ENCODE peak calls at places on chromosomes 13 and 19, in four cellular contexts. Y is IMR-90, M is endothelial cell of umbilical vein, I is K562. X is an unnamed sample. For H3K9me1, the result is how much of the 10 kb centered on the place peaks cover.

GRCh38 chr13:44064376-44064775 is 184.7 kb downstream of the LACC1 start:
- DNase-seq in I (no peak), M (no peak), Y (no peak), X (no peak)

GRCh38 chr19:48630289-48631036 is 6.7 kb downstream of the DBP start:
- DNase-seq in Y (no peak), I (no peak), M (peak), X (no peak)

GRCh38 chr19:483332-484072 is 12.8 kb upstream of the MADCAM1 start:
- DNase-seq in Y (no peak), M (no peak), I (no peak), X (no peak)

GRCh38 chr13:19632915-19633339 is 532 bp upstream of the MPHOSPH8 start:
- DNase-seq in M (no peak), I (no peak), Y (no peak), X (no peak)

GRCh38 chr13:85108356-85108755 is 690.9 kb downstream of the SLITRK6 start:
- DNase-seq in M (no peak), Y (no peak), I (no peak), X (peak)

GRCh38 chr19:1213391-1214286 is 8.1 kb downstream of the STK11 start:
- DNase-seq in M (peak), I (no peak), Y (peak), X (peak)

GRCh38 chr19:17205237-17206140 is 9.7 kb upstream of the USE1 start:
- DNase-seq in I (peak), Y (peak), M (peak), X (no peak)

GRCh38 chr19:55172741-55173140 is 6.3 kb upstream of the DNAAF3 start:
- DNase-seq in Y (peak), M (no peak), I (no peak), X (no peak)

GRCh38 chr19:1268392-1269064 is 604 bp upstream of the CIRBP start:
- DNase-seq in I (no peak), Y (no peak), M (no peak), X (no peak)

GRCh38 chr13:47166341-47166740 is 269.5 kb upstream of the HTR2A start:
- DNase-seq in I (no peak), Y (no peak), M (no peak), X (no peak)

GRCh38 chr13:90680826-90681225 is 666.7 kb upstream of the MIR17HG start:
- DNase-seq in I (no peak), M (no peak), Y (no peak), X (no peak)

GRCh38 chr13:80979035-80979641 is 638.2 kb upstream of the SPRY2 start:
- DNase-seq in Y (peak), I (peak), M (peak), X (peak)

GRCh38 chr13:30145709-30146367 is 161.5 kb downstream of the KATNAL1 start:
- DNase-seq in M (no peak), Y (no peak), I (no peak), X (no peak)

GRCh38 chr13:103282571-103283450 is 216.6 kb upstream of the SLC10A2 start:
- DNase-seq in M (no peak), Y (peak), I (no peak), X (peak)

GRCh38 chr19:13629687-13630357 is 123.5 kb upstream of the CACNA1A start:
- DNase-seq in Y (peak), I (no peak), M (no peak), X (no peak)

GRCh38 chr19:55242517-55242916 is 14.0 kb upstream of the TMEM86B start:
- DNase-seq in M (no peak), I (no peak), Y (no peak), X (no peak)

GRCh38 chr19:22914646-22915045 is 82.6 kb downstream of the ZNF723 start:
- DNase-seq in M (no peak), I (no peak), Y (no peak), X (no peak)

GRCh38 chr13:114128624-114129522 is 3.5 kb downstream of the RASA3 start:
- DNase-seq in M (peak), I (peak), Y (peak), X (no peak)

GRCh38 chr19:27974082-27974513 is 1238.9 kb downstream of the UQCRFS1 start:
- DNase-seq in Y (no peak), I (peak), M (no peak), X (no peak)

GRCh38 chr19:2170219-2170618 is 6.5 kb downstream of the DOT1L start:
- DNase-seq in Y (no peak), M (no peak), I (no peak), X (no peak)

GRCh38 chr13:75550159-75550567 is 572 bp downstream of the UCHL3 start:
- DNase-seq in Y (peak), I (peak), M (peak), X (peak)

GRCh38 chr13:33483471-33483870 is 197.9 kb upstream of the STARD13 start:
- DNase-seq in Y (peak), I (no peak), M (no peak), X (peak)

GRCh38 chr13:77184455-77184854 is 142.4 kb downstream of the MYCBP2 start:
- DNase-seq in M (peak), I (no peak), Y (no peak), X (no peak)

GRCh38 chr13:78102121-78102677 is 183.6 kb upstream of the EDNRB start:
- DNase-seq in Y (peak), I (no peak), M (peak), X (peak)

GRCh38 chr13:86907116-86907515 is 764.1 kb upstream of the SLITRK5 start:
- DNase-seq in Y (peak), M (no peak), I (no peak), X (no peak)

GRCh38 chr19:12703056-12703455 is 6.6 kb upstream of the FBXW9 start:
- DNase-seq in I (peak), M (peak), Y (peak), X (no peak)

GRCh38 chr19:1131718-1132552 is 28.1 kb downstream of the GPX4 start:
- DNase-seq in M (peak), I (peak), Y (peak), X (no peak)

GRCh38 chr19:37078717-37079032 is 442 bp downstream of the ZNF420 start:
- DNase-seq in M (no peak), Y (no peak), I (no peak), X (no peak)

GRCh38 chr19:17346109-17346671 is 8.8 kb downstream of the GTPBP3 start:
- DNase-seq in Y (peak), I (peak), M (peak), X (no peak)

GRCh38 chr19:7242601-7243258 is 51.5 kb downstream of the INSR start:
- DNase-seq in M (peak), I (no peak), Y (peak), X (no peak)

GRCh38 chr13:48125794-48126228 is 30.9 kb upstream of the MED4 start:
- DNase-seq in Y (no peak), I (no peak), M (peak), X (no peak)

GRCh38 chr19:17654993-17655392 is 33.2 kb downstream of the UNC13A start:
- DNase-seq in M (no peak), Y (no peak), I (peak), X (peak)

GRCh38 chr13:29479716-29480492 is 115.6 kb downstream of the SLC7A1 start:
- DNase-seq in Y (no peak), M (no peak), I (no peak), X (no peak)

GRCh38 chr19:46217476-46217875 is 12.1 kb upstream of the IGFL1 start:
- DNase-seq in I (no peak), Y (no peak), M (no peak), X (no peak)

GRCh38 chr13:32323912-32324311 is 8.6 kb downstream of the BRCA2 start:
- DNase-seq in Y (peak), I (no peak), M (peak), X (no peak)

GRCh38 chr19:13156968-13157882 is 7.0 kb downstream of the IER2 start:
- DNase-seq in Y (no peak), M (peak), I (no peak), X (no peak)

GRCh38 chr13:110471833-110472162 is 89.7 kb downstream of the RAB20 start:
- DNase-seq in I (peak), Y (peak), M (no peak), X (no peak)

GRCh38 chr19:9848761-9849160 is 13.6 kb downstream of the PIN1 start:
- DNase-seq in Y (no peak), I (no peak), M (no peak), X (no peak)
- H3K4me3 ChIP-seq in Y (no peak), I (no peak), M (no peak), X (no peak)

GRCh38 chr19:14804755-14805154 is 26.4 kb upstream of the ADGRE2 start:
- DNase-seq in M (no peak), Y (no peak), I (no peak), X (no peak)
- H3K9me1 ChIP-seq in M (under half), Y (under half), I (under half), X (under half)

GRCh38 chr13:34886987-34887386 is 55.1 kb upstream of the NBEA start:
- DNase-seq in Y (no peak), I (no peak), M (no peak), X (no peak)

GRCh38 chr13:34886476-34886875 is 55.6 kb upstream of the NBEA start:
- DNase-seq in I (no peak), M (peak), Y (no peak), X (no peak)

GRCh38 chr13:34884366-34884765 is 57.7 kb upstream of the NBEA start:
- DNase-seq in M (peak), I (no peak), Y (no peak), X (no peak)

GRCh38 chr13:34878354-34878753 is 63.7 kb upstream of the NBEA start:
- DNase-seq in Y (no peak), M (peak), I (no peak), X (no peak)

DNA sequence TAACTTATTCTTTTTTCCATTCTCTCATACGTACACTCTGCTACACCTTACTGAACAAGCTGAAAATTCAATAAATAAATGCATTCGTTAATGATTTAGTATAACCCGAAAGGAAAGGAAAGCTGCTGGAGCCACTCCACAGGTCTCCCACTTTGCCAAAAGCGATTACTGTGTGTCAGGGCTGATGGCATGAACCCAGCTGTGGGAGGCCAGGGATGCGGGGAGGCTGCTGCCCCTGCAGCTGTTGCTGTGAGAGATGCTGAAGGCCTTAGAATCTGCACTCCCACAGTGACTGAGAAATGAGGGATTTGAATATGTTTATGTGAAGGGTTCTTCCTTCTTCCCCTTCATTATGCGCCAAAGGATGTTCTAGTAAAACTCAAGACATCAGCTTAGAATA is 58.7 kb upstream of the NBEA start:
- DNase-seq in I (no peak), M (no peak), Y (no peak), X (no peak)
- H2AFZ ChIP-seq in I (no peak), M (no peak), Y (no peak), X (no peak)

GRCh38 chr19:47227347-47228167 is 3.4 kb downstream of the BBC3 start:
- DNase-seq in Y (peak), M (peak), I (peak), X (no peak)

GRCh38 chr19:47226426-47227346 is 4.3 kb downstream of the BBC3 start:
- DNase-seq in Y (peak), I (peak), M (peak), X (no peak)

GRCh38 chr19:47228937-47229673 is 1.9 kb downstream of the BBC3 start:
- DNase-seq in M (peak), I (no peak), Y (peak), X (no peak)

GRCh38 chr19:47229674-47230121 is 1.3 kb downstream of the BBC3 start:
- DNase-seq in M (peak), I (no peak), Y (peak), X (no peak)

DNA sequence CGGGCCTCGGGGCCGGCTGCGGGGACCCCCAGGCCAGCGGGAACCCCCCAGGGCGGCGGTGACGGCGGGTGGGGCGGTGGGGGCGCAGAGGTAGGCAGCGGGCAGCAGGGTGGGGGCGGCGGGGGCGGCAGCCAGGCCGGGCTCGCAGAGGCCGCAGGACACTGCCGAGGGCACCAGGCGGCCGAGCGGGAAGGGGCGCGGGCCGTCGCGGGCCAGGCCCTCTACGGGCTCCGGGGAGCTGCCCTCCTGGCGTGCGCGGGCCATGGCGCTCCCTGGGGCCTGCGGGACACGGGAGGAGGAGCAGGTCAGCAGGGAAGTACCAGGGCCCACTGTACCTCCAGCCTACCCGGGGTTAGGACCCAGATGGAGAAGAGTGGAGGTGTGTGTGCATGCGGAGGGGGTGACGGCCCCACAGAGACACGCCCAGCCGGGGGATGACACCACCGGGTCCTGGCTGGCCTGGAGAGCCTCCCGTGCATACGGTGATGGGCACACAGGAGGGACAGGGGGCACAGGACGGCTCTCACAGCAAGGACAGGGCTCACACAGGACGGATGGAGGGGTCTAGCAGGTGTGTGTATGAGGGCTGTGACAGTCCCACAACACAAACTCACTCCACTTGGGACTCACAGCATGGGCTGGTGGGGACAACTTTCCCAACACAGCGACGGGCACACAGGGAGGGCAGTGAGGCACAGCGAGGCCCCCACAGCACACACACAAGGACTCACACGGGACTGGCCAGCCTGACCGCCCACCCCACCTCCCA is 2.6 kb downstream of the BBC3 start:
- DNase-seq in M (no peak), I (peak), Y (peak), X (no peak)
- H3K4me3 ChIP-seq in M (peak), I (peak), Y (peak), X (peak)

DNA sequence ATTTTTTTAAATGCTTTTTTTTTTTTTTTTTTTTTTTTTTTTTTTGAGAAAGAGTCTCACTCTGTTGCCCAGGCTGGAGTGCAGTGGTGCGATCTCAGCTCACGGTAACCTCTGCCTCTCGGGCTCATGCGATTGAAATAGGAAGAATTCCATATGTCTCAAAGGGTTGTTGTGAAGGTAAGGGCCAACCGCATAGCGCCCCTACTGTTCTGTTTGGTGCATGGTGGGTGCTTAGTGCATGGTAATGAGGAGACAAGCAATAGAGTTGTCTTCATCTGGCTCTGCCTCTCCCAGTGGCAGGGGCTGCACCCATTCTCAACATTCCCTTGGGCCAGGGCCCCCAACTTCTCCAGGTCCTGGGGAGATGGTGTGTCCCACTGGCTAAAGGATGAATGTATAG is 68.7 kb downstream of the RASL11A start:
- DNase-seq in M (peak), I (peak), Y (peak), X (no peak)
- H3K9me1 ChIP-seq in M (under half), I (under half), Y (under half), X (under half)

DNA sequence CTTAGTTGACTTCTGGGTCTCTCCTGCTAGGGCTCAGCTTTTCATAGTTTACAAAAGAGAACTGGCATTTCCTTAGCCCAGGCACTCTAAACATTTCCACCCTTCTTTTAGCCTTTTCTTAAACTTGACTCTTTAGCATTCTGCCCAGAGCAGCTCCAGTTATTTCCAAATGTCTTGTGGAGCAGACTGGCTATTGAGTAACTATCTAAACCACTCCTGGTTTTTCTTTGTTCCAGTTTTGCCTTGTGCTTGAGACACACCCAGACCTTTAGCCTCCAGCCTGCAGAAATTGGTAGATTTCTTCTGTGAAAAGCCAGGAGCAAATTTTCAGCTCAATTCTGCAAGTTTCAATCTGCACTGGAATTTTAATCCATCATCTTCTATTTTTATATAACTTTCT is 1813.1 kb downstream of the OLFM4 start:
- DNase-seq in I (no peak), Y (no peak), M (no peak), X (no peak)
- H2AFZ ChIP-seq in I (no peak), Y (no peak), M (no peak), X (no peak)

GRCh38 chr19:5463959-5464358 is 8.7 kb downstream of the ZNRF4 start:
- DNase-seq in Y (no peak), M (no peak), I (no peak), X (no peak)
- H3K4me3 ChIP-seq in Y (no peak), M (no peak), I (no peak), X (no peak)